ENCODE peak calls at places on chromosomes 6 and 20, in ten cellular contexts. L is fibroblast of lung, M is tibial artery, Y is GM23248, F is SJSA1, V is kidney, G is brain microvascular endothelial cell, W is lung, C is right cardiac atrium, X is H1. O is an unnamed sample.
A peak's percentile ranks its signal among the peaks of the same experiment; 100 is the strongest.

GRCh38 chr6:56951049-56951816 is 3.7 kb upstream of the BEND6 start:
- DNase-seq in L (peak; percentile 37), M (no peak), Y (peak; percentile 51), F (no peak), V (no peak), G (no peak), W (no peak), C (no peak), X (no peak), O (no peak)

GRCh38 chr20:44033344-44033743 is 118.7 kb downstream of the TOX2 start:
- DNase-seq in L (peak; percentile 23), M (no peak), Y (no peak), F (peak; percentile 16), V (no peak), G (no peak), W (no peak), C (no peak), X (no peak), O (peak; percentile 21)

GRCh38 chr6:153801917-153802316 is 237.1 kb upstream of the OPRM1 start:
- DNase-seq in L (no peak), M (no peak), Y (no peak), F (no peak), V (no peak), G (no peak), W (no peak), C (no peak), X (no peak), O (no peak)

GRCh38 chr20:3046677-3047462 is 1.0 kb downstream of the MRPS26 start:
- DNase-seq in L (peak; percentile 33), M (no peak), Y (no peak), F (no peak), V (no peak), G (peak; percentile 5), W (peak; percentile 41), C (no peak), X (peak; percentile 62), O (no peak)

GRCh38 chr20:48166082-48166835 is 381.0 kb upstream of the SULF2 start:
- DNase-seq in L (no peak), M (no peak), Y (no peak), F (no peak), V (no peak), G (no peak), W (no peak), C (no peak), X (no peak), O (no peak)

GRCh38 chr20:39264506-39265172 is 302.5 kb downstream of the DHX35 start:
- DNase-seq in L (peak; percentile 61), M (no peak), Y (peak; percentile 89), F (peak; percentile 54), V (peak; percentile 76), G (peak; percentile 72), W (peak; percentile 56), C (peak; percentile 67), X (peak; percentile 75), O (no peak)

GRCh38 chr6:127180421-127180820 is 62.0 kb downstream of the RSPO3 start:
- DNase-seq in L (peak; percentile 25), M (no peak), Y (peak; percentile 26), F (no peak), V (no peak), G (no peak), W (no peak), C (no peak), X (no peak), O (no peak)

GRCh38 chr6:40912158-40912946 is 126.7 kb downstream of the UNC5CL start:
- DNase-seq in L (no peak), M (no peak), Y (peak; percentile 26), F (no peak), V (no peak), G (no peak), W (no peak), C (peak; percentile 27), X (no peak), O (no peak)

GRCh38 chr6:7727150-7727950 is 1.5 kb downstream of the BMP6 start:
- DNase-seq in L (peak; percentile 24), M (no peak), Y (peak; percentile 53), F (no peak), V (peak; percentile 68), G (no peak), W (no peak), C (no peak), X (peak; percentile 70), O (no peak)

GRCh38 chr20:64080013-64080812 is at the start of gene OPRL1:
- DNase-seq in L (peak; percentile 19), M (no peak), Y (peak; percentile 36), F (no peak), V (no peak), G (no peak), W (no peak), C (peak; percentile 55), X (peak; percentile 74), O (no peak)
- H3K27ac ChIP-seq in L (peak within 1 kb of the TSS; percentile 14), M (peak within 1 kb of the TSS; percentile 80), Y (no peak within 1 kb of the TSS), F (no peak within 1 kb of the TSS), V (peak within 1 kb of the TSS; percentile 32), G (no peak within 1 kb of the TSS), W (peak within 1 kb of the TSS; percentile 86), C (peak within 1 kb of the TSS; percentile 51), X (no peak within 1 kb of the TSS), O (peak within 1 kb of the TSS; percentile 73)

GRCh38 chr6:121335111-121336008 is 1.1 kb upstream of the TBC1D32 start:
- DNase-seq in L (peak; percentile 1), M (no peak), Y (peak; percentile 40), F (no peak), V (no peak), G (no peak), W (no peak), C (no peak), X (no peak), O (no peak)

GRCh38 chr6:121333196-121333595 is 1.1 kb downstream of the TBC1D32 start:
- DNase-seq in L (no peak), M (no peak), Y (peak; percentile 5), F (no peak), V (no peak), G (no peak), W (no peak), C (no peak), X (no peak), O (no peak)

GRCh38 chr6:121339639-121340226 is 5.5 kb upstream of the TBC1D32 start:
- DNase-seq in L (no peak), M (no peak), Y (no peak), F (no peak), V (no peak), G (no peak), W (no peak), C (no peak), X (no peak), O (no peak)

GRCh38 chr6:121334299-121335104 is at the start of gene TBC1D32:
- DNase-seq in L (peak; percentile 87), M (peak; percentile 95), Y (peak; percentile 95), F (peak; percentile 92), V (peak; percentile 97), G (peak; percentile 92), W (peak; percentile 92), C (peak; percentile 94), X (peak; percentile 94), O (peak; percentile 96)
- H3K27ac ChIP-seq in L (peak within 1 kb of the TSS; percentile 100), M (peak within 1 kb of the TSS; percentile 90), Y (peak within 1 kb of the TSS; percentile 98), F (peak within 1 kb of the TSS; percentile 92), V (peak within 1 kb of the TSS; percentile 99), G (peak within 1 kb of the TSS; percentile 98), W (peak within 1 kb of the TSS; percentile 97), C (peak within 1 kb of the TSS; percentile 96), X (peak within 1 kb of the TSS; percentile 70), O (peak within 1 kb of the TSS; percentile 94)

GRCh38 chr6:132961610-132962009 is 147.2 kb downstream of the RPS12 start:
- DNase-seq in L (no peak), M (no peak), Y (peak; percentile 3), F (no peak), V (no peak), G (no peak), W (no peak), C (no peak), X (no peak), O (no peak)

GRCh38 chr6:132967871-132968270 is 153.5 kb downstream of the RPS12 start:
- DNase-seq in L (no peak), M (no peak), Y (no peak), F (no peak), V (no peak), G (no peak), W (no peak), C (no peak), X (no peak), O (no peak)

GRCh38 chr6:132964101-132964867 is 149.9 kb downstream of the RPS12 start:
- DNase-seq in L (peak; percentile 70), M (no peak), Y (peak; percentile 33), F (no peak), V (no peak), G (peak; percentile 57), W (no peak), C (no peak), X (no peak), O (no peak)

GRCh38 chr6:132962936-132963579 is 148.7 kb downstream of the RPS12 start:
- DNase-seq in L (peak; percentile 57), M (peak; percentile 67), Y (peak; percentile 73), F (peak; percentile 56), V (no peak), G (peak; percentile 52), W (peak; percentile 56), C (peak; percentile 63), X (peak; percentile 91), O (peak; percentile 65)

GRCh38 chr6:132964868-132965382 is 150.6 kb downstream of the RPS12 start:
- DNase-seq in L (no peak), M (no peak), Y (no peak), F (no peak), V (no peak), G (peak; percentile 9), W (no peak), C (no peak), X (no peak), O (no peak)
- H3K27ac ChIP-seq in L (no peak overlapping the region), M (no peak overlapping the region), Y (no peak overlapping the region), F (no peak overlapping the region), V (no peak overlapping the region), G (no peak overlapping the region), W (no peak overlapping the region), C (no peak overlapping the region), X (no peak overlapping the region), O (no peak overlapping the region)

GRCh38 chr20:35306931-35307517 is 14.8 kb upstream of the FAM83C start:
- DNase-seq in L (peak; percentile 78), M (peak; percentile 76), Y (peak; percentile 76), F (peak; percentile 83), V (no peak), G (peak; percentile 81), W (peak; percentile 55), C (peak; percentile 48), X (peak; percentile 80), O (peak; percentile 71)
- H3K27ac ChIP-seq in L (peak overlapping the region; percentile 94), M (peak overlapping the region; percentile 77), Y (peak overlapping the region; percentile 87), F (peak overlapping the region; percentile 84), V (no peak overlapping the region), G (peak overlapping the region; percentile 97), W (no peak overlapping the region), C (peak overlapping the region; percentile 25), X (peak overlapping the region; percentile 6), O (peak overlapping the region; percentile 76)

DNA sequence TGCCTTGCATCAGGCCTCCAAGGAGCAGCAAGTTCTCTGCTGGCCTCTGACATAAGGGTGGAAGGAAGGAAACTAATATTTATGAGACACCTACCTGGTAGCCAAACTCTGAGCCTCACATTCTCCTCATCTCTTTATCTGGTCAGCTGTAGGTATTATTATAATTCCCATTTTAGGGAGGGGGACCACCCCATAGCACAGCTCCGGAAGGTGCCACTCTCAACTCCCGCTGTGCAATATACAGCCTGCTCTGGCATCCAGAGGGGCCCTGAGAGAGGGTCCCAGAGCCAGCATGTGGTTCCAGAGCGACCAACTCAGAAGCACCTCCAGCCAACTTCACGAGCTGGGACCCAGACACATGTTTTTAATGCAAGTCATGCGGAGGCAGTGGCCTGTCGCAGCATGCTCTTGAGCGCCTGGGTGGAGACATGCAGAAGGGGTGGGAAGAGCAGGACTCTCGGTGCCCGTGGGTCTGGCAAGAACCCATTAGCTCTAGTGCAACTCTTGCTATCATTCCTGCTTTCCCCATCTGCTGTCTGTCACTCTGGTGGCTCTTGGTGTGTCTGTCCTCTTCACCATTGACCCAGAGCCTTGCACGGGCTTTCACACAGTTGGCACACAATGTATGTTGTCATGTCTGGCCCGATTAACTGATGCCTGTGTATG is 15.0 kb upstream of the MYMX start:
- DNase-seq in L (no peak), M (no peak), Y (no peak), F (no peak), V (peak; percentile 43), G (no peak), W (no peak), C (no peak), X (no peak), O (no peak)
- H3K27ac ChIP-seq in L (no peak overlapping the region), M (no peak overlapping the region), Y (no peak overlapping the region), F (no peak overlapping the region), V (no peak overlapping the region), G (no peak overlapping the region), W (no peak overlapping the region), C (no peak overlapping the region), X (peak overlapping the region; percentile 93), O (no peak overlapping the region)